ENCODE peak calls at places on chromosomes 5 and 9, in ten cellular contexts. Q is anterior cingulate cortex; N is endothelial cell; A is AG04449; C is kidney glomerular epithelial cell; G is KBM-7; X is GM12892; V is stomach; E is memory B cell; W is stimulated activated CD8-positive, alpha-beta memory T cell treated with anti-CD3 and anti-CD28 coated beads, Interleukin-2, amount 100 ng/mL, for 48 hours. T is an unnamed sample.

GRCh38 chr9:93471135-93471534 is 17.8 kb upstream of the FAM120AOS start:
- DNase-seq in Q (no peak), N (no peak), A (no peak), C (no peak), G (no peak), X (no peak), V (no peak), E (no peak), W (no peak), T (no peak)

GRCh38 chr5:6704361-6704851 is 8.8 kb upstream of the TENT4A start:
- DNase-seq in Q (no peak), N (no peak), A (peak), C (peak), G (no peak), X (no peak), V (no peak), E (no peak), W (no peak), T (no peak)

GRCh38 chr5:154117050-154117449 is 73.5 kb upstream of the GALNT10 start:
- DNase-seq in Q (no peak), N (no peak), A (no peak), C (no peak), G (no peak), X (no peak), V (no peak), E (no peak), W (no peak), T (no peak)

GRCh38 chr9:30089428-30089827 is 2295.0 kb upstream of the ACO1 start:
- DNase-seq in Q (no peak), N (no peak), A (no peak), C (no peak), G (no peak), X (no peak), V (no peak), E (no peak), W (no peak), T (no peak)

GRCh38 chr9:112112941-112113399 is 62.1 kb downstream of the SUSD1 start:
- DNase-seq in Q (no peak), N (no peak), A (no peak), C (peak), G (no peak), X (no peak), V (peak), E (no peak), W (no peak), T (no peak)

GRCh38 chr9:15469406-15469805 is 41.4 kb downstream of the PSIP1 start:
- DNase-seq in Q (no peak), N (no peak), A (no peak), C (no peak), G (no peak), X (no peak), V (no peak), E (no peak), W (no peak), T (no peak)

GRCh38 chr9:36213387-36213786 is 22.7 kb downstream of the CLTA start:
- DNase-seq in Q (no peak), N (no peak), A (no peak), C (no peak), G (no peak), X (no peak), V (no peak), E (no peak), W (no peak), T (no peak)

GRCh38 chr9:27426717-27427645 is 97.1 kb upstream of the IFNK start:
- DNase-seq in Q (peak), N (no peak), A (no peak), C (peak), G (no peak), X (no peak), V (no peak), E (no peak), W (no peak), T (no peak)

GRCh38 chr5:40166757-40167156 is 513.0 kb upstream of the PTGER4 start:
- DNase-seq in Q (no peak), N (no peak), A (no peak), C (no peak), G (no peak), X (no peak), V (no peak), E (no peak), W (no peak), T (no peak)